ENCODE peak calls at places on chromosomes 2 and 18, in six cellular contexts. D is HepG2, Q is H1, H is K562, F is GM12892, P is SK-N-SH. B is an unnamed sample.

GRCh38 chr2:71157124-71157802 is 26.8 kb downstream of the MPHOSPH10 start:
- DNase-seq in F (peak; percentile 35), D (peak; percentile 41), Q (peak; percentile 43), H (peak; percentile 71), P (peak; percentile 83), B (peak; percentile 39)

GRCh38 chr2:23460228-23460627 is 75.2 kb downstream of the KLHL29 start:
- DNase-seq in D (no peak), F (no peak), Q (no peak), H (peak; percentile 13), P (no peak), B (no peak)

GRCh38 chr18:79690586-79691482 is 11.2 kb downstream of the CTDP1 start:
- DNase-seq in D (no peak), F (no peak), H (no peak), P (peak; percentile 18), Q (no peak), B (no peak)

GRCh38 chr18:13267517-13267916 is 49.0 kb downstream of the LDLRAD4 start:
- DNase-seq in P (no peak), H (no peak), F (no peak), Q (no peak), D (no peak), B (no peak)

GRCh38 chr2:148670773-148671172 is 26.2 kb downstream of the EPC2 start:
- DNase-seq in D (no peak), P (no peak), H (no peak), F (no peak), Q (no peak), B (no peak)

GRCh38 chr18:30991397-30991796 is 51.1 kb downstream of the DSC3 start:
- DNase-seq in D (no peak), H (peak; percentile 53), F (no peak), P (no peak), Q (no peak), B (no peak)

GRCh38 chr18:52764271-52764670 is 424.3 kb downstream of the DCC start:
- DNase-seq in Q (no peak), H (no peak), P (no peak), F (no peak), D (no peak), B (no peak)

GRCh38 chr2:11559786-11560155 is 25.9 kb downstream of the GREB1 start:
- DNase-seq in D (no peak), Q (no peak), P (no peak), H (no peak), F (no peak), B (no peak)

GRCh38 chr2:100104718-100105677 is 37.4 kb downstream of the AFF3 start:
- DNase-seq in D (no peak), P (peak; percentile 90), Q (no peak), H (no peak), F (peak; percentile 15), B (peak; percentile 31)

GRCh38 chr18:59560556-59560955 is 136.7 kb downstream of the CCBE1 start:
- DNase-seq in D (no peak), F (no peak), P (no peak), Q (no peak), H (no peak), B (no peak)

GRCh38 chr18:3269241-3269640 is 7.3 kb downstream of the MYL12B start:
- DNase-seq in Q (no peak), D (no peak), P (no peak), H (peak; percentile 13), F (no peak), B (no peak)

GRCh38 chr2:25164526-25164925 is 3.9 kb downstream of the POMC start:
- DNase-seq in Q (no peak), D (no peak), P (no peak), H (no peak), F (no peak), B (no peak)

GRCh38 chr18:63677490-63678225 is 16.0 kb upstream of the SERPINB3 start:
- DNase-seq in D (no peak), F (no peak), P (no peak), H (no peak), Q (no peak), B (no peak)

GRCh38 chr2:119996148-119996547 is 16.7 kb upstream of the EPB41L5 start:
- DNase-seq in P (no peak), D (peak; percentile 32), H (no peak), F (no peak), Q (no peak), B (no peak)

GRCh38 chr2:120004254-120004653 is 8.6 kb upstream of the EPB41L5 start:
- DNase-seq in F (no peak), P (no peak), D (no peak), H (no peak), Q (no peak), B (no peak)

GRCh38 chr2:120005834-120006521 is 6.9 kb upstream of the EPB41L5 start:
- DNase-seq in F (no peak), Q (no peak), H (peak; percentile 28), P (no peak), D (no peak), B (no peak)

GRCh38 chr2:120001461-120001860 is 11.4 kb upstream of the EPB41L5 start:
- DNase-seq in P (no peak), Q (no peak), F (no peak), D (no peak), H (peak; percentile 10), B (no peak)
- TF ChIP-seq TAF1 in P (no peak), Q (no peak), F (no peak), D (no peak), H (no peak), B (no peak)

GRCh38 chr2:205460217-205460616 is 222.1 kb upstream of the NRP2 start:
- DNase-seq in H (no peak), F (no peak), P (no peak), Q (no peak), D (no peak), B (no peak)

GRCh38 chr2:205462681-205463345 is 219.5 kb upstream of the NRP2 start:
- DNase-seq in P (no peak), Q (no peak), F (no peak), H (no peak), D (no peak), B (no peak)

GRCh38 chr2:205463626-205464025 is 218.7 kb upstream of the NRP2 start:
- DNase-seq in D (no peak), H (no peak), F (no peak), P (no peak), Q (no peak), B (no peak)

GRCh38 chr2:205461169-205461568 is 221.1 kb upstream of the NRP2 start:
- DNase-seq in F (no peak), H (no peak), Q (no peak), P (no peak), D (no peak), B (no peak)

DNA sequence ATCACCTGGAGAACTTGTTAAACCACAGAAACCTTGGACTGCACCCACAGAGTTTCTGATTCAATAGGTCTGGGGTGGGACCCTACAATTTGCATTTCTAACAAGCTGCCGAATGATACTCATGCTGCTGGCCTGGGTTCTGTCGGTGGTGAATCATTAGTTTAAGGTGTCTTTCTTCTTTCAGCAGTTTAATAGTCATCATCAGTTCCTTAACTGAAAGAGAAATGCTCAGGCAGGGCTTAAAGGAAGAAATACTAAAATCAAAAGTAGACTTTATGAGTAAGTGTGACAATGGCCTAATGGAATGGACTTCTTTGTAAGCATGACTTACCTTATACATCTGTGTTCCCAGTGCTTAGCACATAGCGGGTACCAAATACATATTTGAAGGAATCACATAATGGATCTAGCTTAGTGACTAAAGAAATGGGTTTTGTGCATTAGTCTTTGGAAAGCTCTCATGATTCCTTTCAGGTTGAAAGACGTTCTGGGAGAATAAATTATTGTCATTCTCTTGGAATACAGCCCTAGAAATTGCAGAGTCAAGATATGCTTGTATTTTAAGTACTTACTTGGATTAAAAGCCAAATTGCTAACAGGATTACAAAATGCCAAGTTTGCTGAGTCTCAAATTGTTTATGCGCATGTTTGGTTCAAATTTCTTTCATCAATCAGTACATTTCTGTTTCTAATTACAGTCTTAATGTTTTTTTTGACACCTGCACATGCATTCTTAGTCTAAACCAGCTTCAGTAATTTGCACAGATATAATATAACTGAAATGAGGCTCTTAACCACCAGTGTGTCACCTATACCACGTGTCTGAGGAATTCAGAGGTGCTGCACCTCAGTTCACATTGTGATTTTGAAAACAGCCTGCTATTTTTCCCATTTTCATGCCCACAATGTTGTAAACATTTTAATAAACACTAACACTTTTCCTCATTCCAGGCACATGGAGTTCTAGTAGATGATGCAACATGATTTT is 220.3 kb upstream of the NRP2 start:
- DNase-seq in D (no peak), Q (no peak), P (no peak), F (no peak), H (no peak), B (no peak)
- TF ChIP-seq TAF1 in D (no peak), Q (no peak), P (no peak), F (no peak), H (no peak), B (no peak)

GRCh38 chr2:113129519-113130078 is 2.2 kb downstream of the IL1RN start:
- DNase-seq in Q (no peak), P (no peak), F (no peak), H (no peak), D (no peak), B (no peak)
- TF ChIP-seq TAF1 in Q (no peak), P (no peak), F (no peak), H (no peak), D (no peak), B (no peak)

GRCh38 chr2:175253871-175254270 is 72.4 kb upstream of the ATP5MC3 start:
- DNase-seq in Q (no peak), D (no peak), F (no peak), P (no peak), H (no peak), B (no peak)

GRCh38 chr2:175256806-175257585 is 75.5 kb upstream of the ATP5MC3 start:
- DNase-seq in D (no peak), Q (no peak), H (no peak), F (no peak), P (no peak), B (no peak)

GRCh38 chr2:175247159-175247558 is 65.6 kb upstream of the ATP5MC3 start:
- DNase-seq in D (no peak), F (no peak), H (no peak), P (no peak), Q (no peak), B (no peak)

DNA sequence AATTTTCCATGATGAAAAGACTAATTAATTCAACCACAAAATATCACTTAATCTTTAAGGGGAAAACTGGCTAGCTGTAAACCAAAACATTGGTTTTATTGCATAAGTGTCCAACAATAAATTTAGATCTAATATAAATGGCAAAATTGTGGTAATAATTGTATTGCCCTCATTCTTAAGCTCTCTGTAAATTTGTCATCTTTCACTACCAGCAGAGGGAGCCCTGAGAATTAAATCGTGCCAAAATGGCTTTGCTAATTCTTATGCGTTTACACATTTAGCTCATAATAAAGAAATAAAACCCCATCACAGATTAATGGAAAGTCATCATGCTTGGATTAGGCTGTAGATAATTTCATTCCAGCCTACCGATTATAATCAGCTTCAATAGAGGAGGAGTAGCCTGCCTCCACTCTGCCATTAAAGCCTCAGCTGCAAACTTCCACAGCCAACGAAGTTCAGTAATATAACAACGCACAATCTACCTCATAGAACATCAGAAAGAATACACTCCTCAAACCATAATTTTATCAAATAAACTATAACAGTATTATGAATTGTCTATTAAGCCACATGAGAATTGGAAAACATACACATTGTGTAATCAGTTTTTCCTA is 70.0 kb upstream of the ATP5MC3 start:
- DNase-seq in H (peak; percentile 50), D (peak; percentile 36), P (peak; percentile 40), F (no peak), Q (no peak), B (no peak)
- TF ChIP-seq TAF1 in H (no peak), D (no peak), P (no peak), F (no peak), Q (no peak), B (no peak)

B was measured in GM12891.